ENCODE peak calls at places on chromosomes 11 and 22, in nine cellular contexts. X is nephron progenitor cell; J is GM12865; U is sciatic nerve; V is small intestine; Q is activated CD4-positive, alpha-beta T cell treated with anti-CD3 and anti-CD28 coated beads, Interleukin-2, amount 10 ng/mL, durations not matched to agents 7 days and 5 days; M is LHCN-M2; N is stimulated activated CD4-positive, alpha-beta T cell treated with anti-CD3 and anti-CD28 coated beads, TNF-alpha, amount 100 ng/mL, for 24 hours; Z is HS-5. W is an unnamed sample.

GRCh38 chr11:107576497-107577086 is 11.1 kb upstream of the ALKBH8 start:
- DNase-seq in U (peak), J (peak), Z (no peak), Q (peak), V (peak), M (peak), X (peak), N (peak), W (peak)

GRCh38 chr11:32043737-32044515 is 46.9 kb upstream of the RCN1 start:
- DNase-seq in M (peak), X (no peak), N (no peak), Q (no peak), V (no peak), U (no peak), Z (no peak), J (no peak), W (no peak)

GRCh38 chr11:34546511-34547206 is 33.1 kb upstream of the ELF5 start:
- DNase-seq in J (no peak), X (no peak), V (peak), Z (no peak), N (no peak), U (no peak), Q (no peak), M (no peak), W (no peak)

GRCh38 chr22:36510384-36510783 is 3.5 kb upstream of the FOXRED2 start:
- DNase-seq in J (no peak), N (no peak), Q (no peak), U (no peak), Z (no peak), M (no peak), X (no peak), V (no peak), W (no peak)

GRCh38 chr11:84780689-84781293 is 846.4 kb downstream of the DLG2 start:
- DNase-seq in Q (no peak), J (peak), U (no peak), X (no peak), N (no peak), M (peak), Z (peak), V (peak), W (peak)

GRCh38 chr22:16914006-16914405 is 88.8 kb upstream of the XKR3 start:
- DNase-seq in Q (no peak), M (peak), V (no peak), Z (no peak), N (no peak), J (peak), X (no peak), U (no peak), W (no peak)

GRCh38 chr22:17213976-17214375 is 5.3 kb downstream of the ADA2 start:
- DNase-seq in V (peak), Z (no peak), U (peak), M (peak), N (peak), Q (peak), X (peak), J (peak), W (no peak)

GRCh38 chr11:9731256-9731655 is 67.4 kb downstream of the SWAP70 start:
- DNase-seq in U (no peak), N (no peak), J (no peak), V (no peak), Z (no peak), X (no peak), Q (no peak), M (no peak), W (no peak)

GRCh38 chr11:45282070-45282469 is 4.1 kb downstream of the SYT13 start:
- DNase-seq in V (no peak), N (no peak), Z (no peak), J (no peak), M (no peak), U (no peak), X (no peak), Q (no peak), W (no peak)

GRCh38 chr11:46896719-46897406 is 21.5 kb downstream of the LRP4 start:
- DNase-seq in N (no peak), Z (no peak), U (no peak), X (no peak), V (peak), M (peak), Q (peak), J (peak), W (peak)

GRCh38 chr11:65891180-65892136 is 985 bp downstream of the CCDC85B start:
- DNase-seq in Q (no peak), X (no peak), M (peak), V (no peak), Z (no peak), U (no peak), J (peak), N (peak), W (no peak)